ENCODE peak calls at places on chromosomes 4 and X, in six cellular contexts. One of them, this sample, is unnamed.

GRCh38 chr4:102390438-102390837 is 45.2 kb upstream of the SLC39A8 start:
- DNase-seq in H1: no peak
- DNase-seq in H9: no peak
- DNase-seq in mesendoderm: no peak
- DNase-seq in neuronal stem cell: no peak
- DNase-seq in IMR-90: no peak
- DNase-seq in this sample: peak

GRCh38 chrX:10502961-10503360 is 117.4 kb downstream of the MID1 start:
- DNase-seq in IMR-90: no peak
- DNase-seq in neuronal stem cell: no peak
- DNase-seq in mesendoderm: no peak
- DNase-seq in H1: no peak
- DNase-seq in H9: no peak
- DNase-seq in this sample: no peak

GRCh38 chr4:8218371-8219050 is 19.4 kb downstream of the SH3TC1 start:
- DNase-seq in H9: no peak
- DNase-seq in IMR-90: no peak
- DNase-seq in neuronal stem cell: no peak
- DNase-seq in H1: no peak
- DNase-seq in mesendoderm: no peak
- DNase-seq in this sample: no peak

GRCh38 chrX:37755073-37755472 is 24.8 kb upstream of the CYBB start:
- DNase-seq in H9: no peak
- DNase-seq in neuronal stem cell: no peak
- DNase-seq in mesendoderm: no peak
- DNase-seq in IMR-90: no peak
- DNase-seq in H1: no peak
- DNase-seq in this sample: no peak

GRCh38 chr4:114558446-114559020 is 40.1 kb upstream of the UGT8 start:
- DNase-seq in IMR-90: no peak
- DNase-seq in neuronal stem cell: peak
- DNase-seq in H1: no peak
- DNase-seq in mesendoderm: peak
- DNase-seq in H9: no peak
- DNase-seq in this sample: no peak

GRCh38 chrX:40845331-40845911 is 110.1 kb upstream of the MED14 start:
- DNase-seq in H9: peak
- DNase-seq in H1: peak
- DNase-seq in mesendoderm: peak
- DNase-seq in IMR-90: peak
- DNase-seq in neuronal stem cell: no peak
- DNase-seq in this sample: peak

GRCh38 chr4:74659576-74660411 is 134.5 kb downstream of the BTC start:
- DNase-seq in IMR-90: peak
- DNase-seq in mesendoderm: peak
- DNase-seq in H9: no peak
- DNase-seq in H1: no peak
- DNase-seq in neuronal stem cell: no peak
- DNase-seq in this sample: peak

GRCh38 chr4:67332627-67333026 is 212.7 kb downstream of the CENPC start:
- DNase-seq in H1: no peak
- DNase-seq in neuronal stem cell: no peak
- DNase-seq in IMR-90: no peak
- DNase-seq in H9: peak
- DNase-seq in mesendoderm: peak
- DNase-seq in this sample: peak

GRCh38 chr4:13656569-13656988 is 29.1 kb upstream of the BOD1L1 start:
- DNase-seq in neuronal stem cell: peak
- DNase-seq in H9: peak
- DNase-seq in mesendoderm: peak
- DNase-seq in H1: no peak
- DNase-seq in IMR-90: peak
- DNase-seq in this sample: peak

GRCh38 chr4:57064811-57065711 is 45.1 kb downstream of the IGFBP7 start:
- DNase-seq in H9: no peak
- DNase-seq in H1: no peak
- DNase-seq in neuronal stem cell: no peak
- DNase-seq in IMR-90: peak
- DNase-seq in mesendoderm: no peak
- DNase-seq in this sample: peak

GRCh38 chr4:182533948-182534347 is 290.7 kb downstream of the TENM3 start:
- DNase-seq in H9: no peak
- DNase-seq in IMR-90: peak
- DNase-seq in H1: no peak
- DNase-seq in mesendoderm: no peak
- DNase-seq in neuronal stem cell: no peak
- DNase-seq in this sample: peak

GRCh38 chrX:38754102-38754790 is 47.0 kb upstream of the MID1IP1 start:
- DNase-seq in neuronal stem cell: peak
- DNase-seq in H1: no peak
- DNase-seq in mesendoderm: peak
- DNase-seq in H9: peak
- DNase-seq in IMR-90: peak
- DNase-seq in this sample: peak

GRCh38 chr4:98387345-98388017 is 126.3 kb downstream of the RAP1GDS1 start:
- DNase-seq in neuronal stem cell: no peak
- DNase-seq in IMR-90: no peak
- DNase-seq in H1: no peak
- DNase-seq in H9: no peak
- DNase-seq in mesendoderm: peak
- DNase-seq in this sample: no peak

GRCh38 chr4:7384003-7384928 is 50.5 kb downstream of the PSAPL1 start:
- DNase-seq in H1: no peak
- DNase-seq in neuronal stem cell: no peak
- DNase-seq in mesendoderm: no peak
- DNase-seq in H9: peak
- DNase-seq in IMR-90: no peak
- DNase-seq in this sample: no peak

GRCh38 chr4:153676491-153676890 is 7.6 kb upstream of the TLR2 start:
- DNase-seq in H9: no peak
- DNase-seq in H1: no peak
- DNase-seq in mesendoderm: no peak
- DNase-seq in neuronal stem cell: no peak
- DNase-seq in IMR-90: peak
- DNase-seq in this sample: no peak

GRCh38 chr4:79081973-79082372 is 142.7 kb upstream of the PAQR3 start:
- DNase-seq in neuronal stem cell: no peak
- DNase-seq in H9: no peak
- DNase-seq in IMR-90: no peak
- DNase-seq in H1: no peak
- DNase-seq in mesendoderm: no peak
- DNase-seq in this sample: no peak

GRCh38 chr4:169254546-169254983 is 16.2 kb downstream of the SH3RF1 start:
- DNase-seq in H9: no peak
- DNase-seq in IMR-90: peak
- DNase-seq in neuronal stem cell: no peak
- DNase-seq in H1: no peak
- DNase-seq in mesendoderm: no peak
- DNase-seq in this sample: peak

GRCh38 chr4:142886566-142886965 is 40.5 kb upstream of the INPP4B start:
- DNase-seq in H9: no peak
- DNase-seq in IMR-90: no peak
- DNase-seq in H1: no peak
- DNase-seq in mesendoderm: peak
- DNase-seq in neuronal stem cell: no peak
- DNase-seq in this sample: no peak

GRCh38 chr4:40099010-40099409 is 42.4 kb downstream of the N4BP2 start:
- DNase-seq in IMR-90: no peak
- DNase-seq in H1: no peak
- DNase-seq in mesendoderm: no peak
- DNase-seq in H9: no peak
- DNase-seq in neuronal stem cell: no peak
- DNase-seq in this sample: no peak

GRCh38 chrX:3711331-3711917 is 2.0 kb downstream of the PRKX start:
- DNase-seq in H1: no peak
- DNase-seq in H9: no peak
- DNase-seq in IMR-90: no peak
- DNase-seq in mesendoderm: no peak
- DNase-seq in neuronal stem cell: no peak
- DNase-seq in this sample: no peak

DNA sequence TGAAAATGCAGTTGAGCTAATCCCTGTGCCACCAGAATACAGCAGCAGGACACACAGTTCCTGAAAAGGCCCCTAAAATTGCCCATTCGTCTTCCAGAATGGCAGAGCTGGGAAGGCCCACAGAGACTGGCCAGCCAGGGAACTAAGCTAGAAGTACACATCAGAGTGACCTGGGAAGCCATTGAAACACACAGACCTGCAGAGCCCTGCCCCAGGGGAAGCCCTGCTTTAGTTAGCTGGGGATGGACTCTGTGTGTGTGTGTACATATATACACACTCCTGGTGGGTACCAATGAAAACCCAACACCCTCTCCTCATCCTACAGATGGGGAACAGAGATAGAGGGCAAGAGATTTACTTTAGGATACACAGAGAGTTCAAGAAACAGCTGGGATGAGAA is 227.7 kb downstream of the HS6ST2 start:
- DNase-seq in H1: no peak
- DNase-seq in H9: no peak
- DNase-seq in mesendoderm: no peak
- DNase-seq in IMR-90: no peak
- DNase-seq in neuronal stem cell: no peak
- DNase-seq in this sample: no peak
- H2BK15ac ChIP-seq in H1: no peak
- H2BK15ac ChIP-seq in H9: no peak
- H2BK15ac ChIP-seq in mesendoderm: no peak
- H2BK15ac ChIP-seq in IMR-90: no peak
- H2BK15ac ChIP-seq in neuronal stem cell: no peak
- H2BK15ac ChIP-seq in this sample: no peak

GRCh38 chr4:119676101-119676500 is 47.5 kb upstream of the PDE5A start:
- DNase-seq in H1: no peak
- DNase-seq in neuronal stem cell: no peak
- DNase-seq in H9: no peak
- DNase-seq in mesendoderm: no peak
- DNase-seq in IMR-90: no peak
- DNase-seq in this sample: no peak
- H2BK15ac ChIP-seq in H1: no peak
- H2BK15ac ChIP-seq in neuronal stem cell: no peak
- H2BK15ac ChIP-seq in H9: no peak
- H2BK15ac ChIP-seq in mesendoderm: no peak
- H2BK15ac ChIP-seq in IMR-90: no peak
- H2BK15ac ChIP-seq in this sample: no peak

GRCh38 chr4:101269682-101270081 is 77.6 kb downstream of the PPP3CA start:
- DNase-seq in mesendoderm: no peak
- DNase-seq in IMR-90: no peak
- DNase-seq in H1: no peak
- DNase-seq in neuronal stem cell: no peak
- DNase-seq in H9: no peak
- DNase-seq in this sample: no peak

GRCh38 chr4:101265816-101266172 is 81.5 kb downstream of the PPP3CA start:
- DNase-seq in H1: no peak
- DNase-seq in H9: no peak
- DNase-seq in IMR-90: no peak
- DNase-seq in neuronal stem cell: no peak
- DNase-seq in mesendoderm: no peak
- DNase-seq in this sample: no peak

GRCh38 chr4:101274888-101275752 is 72.2 kb downstream of the PPP3CA start:
- DNase-seq in mesendoderm: no peak
- DNase-seq in H1: no peak
- DNase-seq in IMR-90: no peak
- DNase-seq in neuronal stem cell: no peak
- DNase-seq in H9: no peak
- DNase-seq in this sample: no peak

GRCh38 chr4:101276661-101277060 is 70.7 kb downstream of the PPP3CA start:
- DNase-seq in mesendoderm: no peak
- DNase-seq in IMR-90: no peak
- DNase-seq in H1: no peak
- DNase-seq in H9: no peak
- DNase-seq in neuronal stem cell: no peak
- DNase-seq in this sample: no peak

GRCh38 chr4:101271516-101271915 is 75.8 kb downstream of the PPP3CA start:
- DNase-seq in neuronal stem cell: no peak
- DNase-seq in mesendoderm: peak
- DNase-seq in H1: no peak
- DNase-seq in H9: no peak
- DNase-seq in IMR-90: peak
- DNase-seq in this sample: peak
- H2BK15ac ChIP-seq in neuronal stem cell: no peak
- H2BK15ac ChIP-seq in mesendoderm: no peak
- H2BK15ac ChIP-seq in H1: no peak
- H2BK15ac ChIP-seq in H9: no peak
- H2BK15ac ChIP-seq in IMR-90: no peak
- H2BK15ac ChIP-seq in this sample: no peak

DNA sequence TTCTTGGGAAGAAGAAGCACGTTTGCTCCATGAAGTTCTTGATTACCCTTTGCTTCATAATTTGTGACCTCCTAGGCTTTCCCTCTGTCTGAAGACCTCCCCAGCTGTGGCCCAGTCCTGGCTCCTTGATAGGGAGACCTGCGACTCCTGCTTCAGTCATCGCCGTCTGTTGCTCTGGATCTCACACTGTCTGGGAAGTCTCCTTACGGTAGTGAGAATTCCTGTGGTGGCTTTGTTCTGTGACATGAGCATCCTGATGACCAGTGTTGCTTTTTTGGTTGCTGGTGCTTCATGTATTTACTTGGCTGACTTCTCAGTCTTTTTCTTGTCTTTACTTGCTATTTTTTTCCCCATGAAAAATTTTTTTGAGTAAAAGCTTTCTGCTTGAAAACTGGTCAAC is 44.2 kb downstream of the JADE1 start:
- DNase-seq in H1: no peak
- DNase-seq in mesendoderm: peak
- DNase-seq in neuronal stem cell: no peak
- DNase-seq in H9: no peak
- DNase-seq in IMR-90: peak
- DNase-seq in this sample: peak
- H2BK15ac ChIP-seq in H1: no peak
- H2BK15ac ChIP-seq in mesendoderm: no peak
- H2BK15ac ChIP-seq in neuronal stem cell: no peak
- H2BK15ac ChIP-seq in H9: no peak
- H2BK15ac ChIP-seq in IMR-90: no peak
- H2BK15ac ChIP-seq in this sample: no peak

DNA sequence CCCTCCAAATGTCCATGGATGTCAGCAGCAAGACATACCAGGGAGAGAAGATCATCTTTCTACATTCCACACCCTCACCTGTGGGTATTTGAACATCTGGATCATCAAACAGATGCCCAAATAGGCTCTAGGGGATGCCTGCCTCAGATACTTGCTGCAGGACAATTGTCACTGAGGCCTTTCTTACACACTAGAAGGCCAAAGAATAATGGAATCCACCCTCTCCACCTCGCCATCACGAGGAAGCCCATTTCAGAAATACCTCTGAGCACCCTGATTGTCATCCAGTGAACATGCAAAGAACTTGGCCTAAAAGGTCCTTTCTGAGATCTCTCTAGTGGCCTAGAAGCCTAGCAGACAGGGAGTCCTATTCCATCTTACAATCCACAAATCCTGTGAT is 6.9 kb upstream of the KIAA1210 start:
- DNase-seq in H1: no peak
- DNase-seq in H9: no peak
- DNase-seq in mesendoderm: no peak
- DNase-seq in neuronal stem cell: no peak
- DNase-seq in IMR-90: no peak
- DNase-seq in this sample: no peak
- H2BK15ac ChIP-seq in H1: no peak
- H2BK15ac ChIP-seq in H9: no peak
- H2BK15ac ChIP-seq in mesendoderm: no peak
- H2BK15ac ChIP-seq in neuronal stem cell: no peak
- H2BK15ac ChIP-seq in IMR-90: no peak
- H2BK15ac ChIP-seq in this sample: no peak

This sample was measured in mesenchymal stem cell.